ENCODE peak calls at places on chromosomes 16 and 17, in six cellular contexts. H is AG04450, C is iPS DF 6.9, Y is uterus, I is A549, L is neuronal stem cell. G is an unnamed sample.

GRCh38 chr17:2517539-2517938 is 5.9 kb upstream of the METTL16 start:
- DNase-seq in H (no peak), C (no peak), Y (no peak), I (no peak), L (no peak), G (no peak)

GRCh38 chr17:77194179-77194578 is 53.4 kb downstream of the SEC14L1 start:
- DNase-seq in H (no peak), C (no peak), Y (no peak), I (no peak), L (no peak), G (no peak)

GRCh38 chr16:67212766-67213165 is 13.8 kb downstream of the ELMO3 start:
- DNase-seq in H (no peak), C (no peak), Y (no peak), I (no peak), L (no peak), G (no peak)

GRCh38 chr17:40563371-40564052 is 1.8 kb downstream of the CCR7 start:
- DNase-seq in H (no peak), C (no peak), Y (no peak), I (no peak), L (no peak), G (no peak)

GRCh38 chr17:20184191-20184590 is 175.0 kb downstream of the SPECC1 start:
- DNase-seq in H (no peak), C (no peak), Y (no peak), I (no peak), L (no peak), G (no peak)

GRCh38 chr17:18206962-18207361 is 18.5 kb upstream of the LLGL1 start:
- DNase-seq in H (no peak), C (no peak), Y (no peak), I (no peak), L (no peak), G (no peak)

GRCh38 chr16:4205971-4206370 is 35.9 kb downstream of the SRL start:
- DNase-seq in H (no peak), C (no peak), Y (no peak), I (no peak), L (no peak), G (no peak)

GRCh38 chr16:61128545-61129323 is 907.5 kb downstream of the CDH8 start:
- DNase-seq in H (no peak), C (no peak), Y (no peak), I (no peak), L (no peak), G (no peak)

GRCh38 chr17:65742433-65743312 is 181.2 kb upstream of the AXIN2 start:
- DNase-seq in H (peak; percentile 48), C (no peak), Y (no peak), I (peak; percentile 40), L (no peak), G (peak; percentile 62)

GRCh38 chr16:8194795-8195194 is 395.5 kb downstream of the TMEM114 start:
- DNase-seq in H (no peak), C (no peak), Y (no peak), I (no peak), L (peak; percentile 8), G (no peak)

GRCh38 chr17:77233635-77234334 is 93.0 kb downstream of the SEC14L1 start:
- DNase-seq in H (peak; percentile 88), C (no peak), Y (peak; percentile 63), I (peak; percentile 77), L (no peak), G (peak; percentile 87)

GRCh38 chr17:42098747-42099399 is 600 bp upstream of the ZNF385C start:
- DNase-seq in H (no peak), C (no peak), Y (no peak), I (no peak), L (no peak), G (no peak)

GRCh38 chr16:17386229-17386628 is 84.5 kb downstream of the XYLT1 start:
- DNase-seq in H (no peak), C (no peak), Y (no peak), I (no peak), L (peak; percentile 35), G (no peak)

GRCh38 chr17:8670486-8670885 is 40.0 kb upstream of the MYH10 start:
- DNase-seq in H (no peak), C (no peak), Y (no peak), I (no peak), L (no peak), G (no peak)

GRCh38 chr17:38403491-38403890 is 24.8 kb upstream of the ARHGAP23 start:
- DNase-seq in H (no peak), C (no peak), Y (no peak), I (no peak), L (no peak), G (peak; percentile 76)

GRCh38 chr17:57373071-57373470 is 116.7 kb downstream of the MSI2 start:
- DNase-seq in H (no peak), C (no peak), Y (no peak), I (no peak), L (no peak), G (no peak)

GRCh38 chr17:10171057-10171456 is 27.3 kb downstream of the GAS7 start:
- DNase-seq in H (no peak), C (no peak), Y (peak; percentile 79), I (no peak), L (no peak), G (peak; percentile 37)

GRCh38 chr17:32335046-32335445 is 6.9 kb downstream of the C17orf75 start:
- DNase-seq in H (no peak), C (no peak), Y (no peak), I (no peak), L (no peak), G (no peak)

GRCh38 chr16:89621136-89621697 is 7.8 kb downstream of the DPEP1 start:
- DNase-seq in H (no peak), C (no peak), Y (no peak), I (no peak), L (no peak), G (no peak)

GRCh38 chr17:38702900-38703741 is 2.0 kb upstream of the MLLT6 start:
- DNase-seq in H (no peak), C (no peak), Y (no peak), I (no peak), L (no peak), G (no peak)

DNA sequence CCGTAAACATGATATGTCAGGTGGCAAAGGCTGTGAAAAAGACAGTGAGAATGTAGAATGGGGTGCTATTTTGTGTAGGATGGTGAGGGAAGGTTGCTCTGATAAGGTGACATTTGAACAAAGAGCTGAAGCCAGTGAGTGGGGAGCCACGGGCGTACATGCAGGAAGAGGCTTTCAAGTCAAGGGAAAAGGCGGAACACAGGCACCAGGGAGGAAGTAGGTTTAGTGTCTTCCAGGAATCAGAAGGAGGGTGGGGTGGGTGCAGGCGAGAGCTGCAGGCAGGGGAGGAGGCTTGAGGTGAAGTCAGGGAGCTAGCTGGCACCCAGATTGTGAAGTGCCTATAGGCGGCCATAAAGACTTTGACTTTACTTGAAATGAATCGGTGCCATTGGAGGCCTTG is 14.1 kb downstream of the ZFP90 start:
- DNase-seq in H (no peak), C (no peak), Y (no peak), I (no peak), L (no peak), G (no peak)
- H3K9me3 ChIP-seq in H (peaks cover 84% of the 10 kb centered on the region), C (no peaks in the 10 kb centered on the region), Y (peaks cover 32% of the 10 kb centered on the region), I (peaks cover 94% of the 10 kb centered on the region), L (peaks cover 64% of the 10 kb centered on the region), G (no peaks in the 10 kb centered on the region)

GRCh38 chr16:87636741-87637140 is 34.4 kb downstream of the JPH3 start:
- DNase-seq in H (no peak), C (no peak), Y (no peak), I (no peak), L (no peak), G (no peak)
- H3K4me3 ChIP-seq in H (no peak overlapping the region), C (no peak overlapping the region), Y (no peak overlapping the region), I (no peak overlapping the region), L (no peak overlapping the region), G (no peak overlapping the region)

GRCh38 chr16:35148748-35149147 is 1689.3 kb downstream of the TP53TG3F start:
- DNase-seq in H (no peak), C (no peak), Y (no peak), I (no peak), L (no peak), G (no peak)

GRCh38 chr16:35146031-35146710 is 1686.8 kb downstream of the TP53TG3F start:
- DNase-seq in H (no peak), C (no peak), Y (no peak), I (no peak), L (no peak), G (no peak)

GRCh38 chr16:35147556-35148504 is 1688.4 kb downstream of the TP53TG3F start:
- DNase-seq in H (no peak), C (no peak), Y (no peak), I (no peak), L (no peak), G (no peak)

GRCh38 chr16:35144212-35144932 is 1685.0 kb downstream of the TP53TG3F start:
- DNase-seq in H (no peak), C (no peak), Y (no peak), I (no peak), L (no peak), G (no peak)

GRCh38 chr16:35146723-35147458 is 1687.5 kb downstream of the TP53TG3F start:
- DNase-seq in H (no peak), C (no peak), Y (no peak), I (no peak), L (no peak), G (no peak)
- H3K9me3 ChIP-seq in H (peaks cover 98% of the 10 kb centered on the region), C (peaks cover 37% of the 10 kb centered on the region), Y (no peaks in the 10 kb centered on the region), I (peaks cover 5% of the 10 kb centered on the region), L (peaks cover 86% of the 10 kb centered on the region), G (no peaks in the 10 kb centered on the region)

DNA sequence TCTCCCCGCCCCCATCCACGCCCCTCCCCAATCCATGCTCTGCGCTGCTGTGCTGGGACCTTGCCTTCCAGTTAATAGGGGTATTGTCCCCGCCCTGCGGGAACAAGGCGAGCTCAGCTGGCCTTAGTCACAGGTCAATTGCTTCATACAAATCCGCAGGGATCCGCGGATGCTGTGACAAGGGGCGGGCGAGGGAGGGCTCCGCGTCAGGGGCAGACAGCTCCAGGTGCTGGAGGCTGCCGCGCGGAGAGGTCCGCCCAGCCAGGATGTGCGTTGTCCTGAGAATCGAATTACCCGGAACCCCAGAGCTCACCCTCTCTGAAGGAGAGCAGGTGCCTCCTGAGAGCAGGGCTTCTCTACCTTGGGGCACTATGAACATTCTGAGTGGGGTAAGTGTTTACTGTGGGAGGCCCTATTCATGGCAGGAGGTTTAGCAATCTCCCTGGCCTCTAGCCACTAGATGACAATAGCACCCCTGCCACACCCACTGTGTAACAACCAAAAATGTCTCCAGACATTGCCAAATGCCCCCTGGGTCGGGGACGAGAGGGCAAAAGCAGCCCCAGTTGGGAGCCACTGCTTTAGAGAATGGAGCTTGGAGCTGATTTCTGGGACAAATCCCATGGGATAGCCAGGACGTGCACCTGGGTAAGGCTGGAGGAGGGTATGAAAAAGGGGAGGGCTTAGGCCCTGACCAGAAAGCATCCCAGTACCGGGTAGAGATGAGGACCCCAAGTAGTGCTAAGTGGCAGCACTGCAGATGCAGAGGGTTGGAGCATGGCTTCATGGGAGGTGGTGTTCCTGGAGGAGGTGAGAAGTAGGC is 138.2 kb downstream of the CYLD start:
- DNase-seq in H (no peak), C (peak; percentile 43), Y (no peak), I (no peak), L (peak; percentile 73), G (peak; percentile 15)
- H3K4me3 ChIP-seq in H (no peak overlapping the region), C (peak overlapping the region; percentile 33), Y (no peak overlapping the region), I (no peak overlapping the region), L (no peak overlapping the region), G (no peak overlapping the region)